ENCODE peak calls at places on chromosomes 5 and 9, in eight cellular contexts. S is Kasumi-1; J is GDM1; D is stimulated activated CD4-positive, alpha-beta T cell treated with anti-CD3 and anti-CD28 coated beads, Interleukin-12 subunit alpha, Interleukin-12 subunit beta, amount 100 ng/mL, for 24 hours; K is activated CD4-positive, CD25-positive, alpha-beta regulatory T cell; H is stomach; O is brain microvascular endothelial cell; A is stimulated activated CD8-positive, alpha-beta memory T cell treated with anti-CD3 and anti-CD28 coated beads, Interleukin-7, amount 100 ng/mL, for 24 hours. U is an unnamed sample.

GRCh38 chr5:139660105-139660915 is 12.2 kb downstream of the CXXC5 start:
- DNase-seq in A (no peak), K (no peak), D (no peak), S (no peak), O (no peak), H (peak; percentile 92), J (peak; percentile 30), U (no peak)

GRCh38 chr5:179795049-179795862 is 1.5 kb downstream of the LTC4S start:
- DNase-seq in H (peak; percentile 31), O (no peak), D (no peak), A (no peak), J (no peak), S (no peak), K (no peak), U (no peak)

GRCh38 chr5:66144799-66145390 is 795 bp downstream of the SREK1 start:
- DNase-seq in D (no peak), O (no peak), A (peak; percentile 48), J (peak; percentile 77), K (no peak), H (no peak), S (peak; percentile 75), U (no peak)

GRCh38 chr9:131069699-131070098 is 26.6 kb upstream of the AIF1L start:
- DNase-seq in S (no peak), O (no peak), J (no peak), K (no peak), D (no peak), A (no peak), H (no peak), U (no peak)

GRCh38 chr5:93245226-93245625 is 335.8 kb downstream of the NR2F1-AS1 start:
- DNase-seq in S (no peak), K (no peak), A (no peak), O (no peak), J (no peak), D (no peak), H (no peak), U (no peak)

GRCh38 chr9:127503947-127504886 is 52.9 kb downstream of the LRSAM1 start:
- DNase-seq in D (peak; percentile 72), J (peak; percentile 74), S (peak; percentile 84), K (peak; percentile 57), O (peak; percentile 73), H (peak; percentile 90), A (peak; percentile 65), U (peak; percentile 21)

GRCh38 chr9:133054194-133054890 is 7.4 kb upstream of the CEL start:
- DNase-seq in J (no peak), H (no peak), S (no peak), O (no peak), D (no peak), K (no peak), A (no peak), U (no peak)

GRCh38 chr5:26757941-26758340 is 280.4 kb downstream of the CDH9 start:
- DNase-seq in H (no peak), O (no peak), J (peak; percentile 9), S (peak; percentile 10), D (no peak), K (no peak), A (no peak), U (no peak)

GRCh38 chr5:27217160-27217956 is 179.0 kb upstream of the CDH9 start:
- DNase-seq in K (no peak), J (no peak), H (no peak), A (no peak), O (no peak), D (no peak), S (no peak), U (no peak)

GRCh38 chr9:573551-574410 is 267.7 kb upstream of the DMRT1 start:
- DNase-seq in O (no peak), S (no peak), J (no peak), K (no peak), A (no peak), H (no peak), D (no peak), U (no peak)

U was measured in NK-92 treated with Interleukin-12 subunit alpha and Interleukin-12 subunit beta, amount 100 ng/mL, for 24 hours.